ENCODE peak calls at places on chromosomes 6 and 20, in seven cellular contexts. I is neuronal stem cell, F is IMR-90, V is H1, B is mesendoderm, Z is H9, U is trophoblast cell. A is an unnamed sample.

GRCh38 chr6:152085533-152085932 is 278.1 kb downstream of the ESR1 start:
- DNase-seq in I (no peak), F (peak), V (no peak), B (no peak), Z (no peak), U (no peak), A (peak)

GRCh38 chr6:75791881-75792280 is 42.8 kb downstream of the MYO6 start:
- DNase-seq in I (no peak), F (no peak), V (no peak), B (no peak), Z (no peak), U (no peak), A (no peak)

GRCh38 chr20:11993886-11994466 is 76.3 kb downstream of the BTBD3 start:
- DNase-seq in I (no peak), F (no peak), V (no peak), B (peak), Z (peak), U (no peak), A (no peak)

GRCh38 chr6:145274083-145274482 is 461.2 kb downstream of the EPM2A start:
- DNase-seq in I (no peak), F (no peak), V (no peak), B (no peak), Z (no peak), U (no peak), A (no peak)

GRCh38 chr6:168526841-168527281 is 85.9 kb downstream of the SMOC2 start:
- DNase-seq in I (no peak), F (no peak), V (no peak), B (no peak), Z (no peak), U (no peak), A (no peak)

GRCh38 chr6:31271641-31272357 is at the start of gene HLA-C:
- DNase-seq in I (peak), F (peak), V (peak), B (peak), Z (peak), U (peak), A (peak)

GRCh38 chr6:31115941-31116560 is 1.5 kb downstream of the PSORS1C1 start:
- DNase-seq in I (no peak), F (no peak), V (no peak), B (no peak), Z (no peak), U (no peak), A (no peak)

GRCh38 chr6:3687847-3688246 is 63.7 kb downstream of the PXDC1 start:
- DNase-seq in I (no peak), F (no peak), V (no peak), B (peak), Z (no peak), U (no peak), A (no peak)

GRCh38 chr6:22149501-22150490 is 147.0 kb downstream of the PRL start:
- DNase-seq in I (no peak), F (peak), V (no peak), B (no peak), Z (no peak), U (no peak), A (peak)

GRCh38 chr6:84150680-84151079 is 76.8 kb downstream of the CEP162 start:
- DNase-seq in I (no peak), F (peak), V (no peak), B (no peak), Z (no peak), U (no peak), A (peak)

GRCh38 chr6:142510217-142510616 is 208.4 kb downstream of the ADGRG6 start:
- DNase-seq in I (no peak), F (no peak), V (no peak), B (no peak), Z (no peak), U (no peak), A (no peak)

GRCh38 chr6:93351222-93351621 is 68.1 kb downstream of the EPHA7 start:
- DNase-seq in I (no peak), F (no peak), V (no peak), B (no peak), Z (no peak), U (no peak), A (no peak)

GRCh38 chr6:28838289-28838633 is 85.5 kb downstream of the TRIM27 start:
- DNase-seq in I (peak), F (peak), V (no peak), B (peak), Z (peak), U (peak), A (peak)

GRCh38 chr6:33077908-33078307 is 2.1 kb downstream of the HLA-DPB1 start:
- DNase-seq in I (no peak), F (no peak), V (no peak), B (no peak), Z (no peak), U (no peak), A (no peak)

GRCh38 chr6:137223370-137224131 is 4.4 kb upstream of the IFNGR1 start:
- DNase-seq in I (no peak), F (peak), V (no peak), B (no peak), Z (no peak), U (no peak), A (peak)

GRCh38 chr6:105136433-105137350 is 43.1 kb downstream of the POPDC3 start:
- DNase-seq in I (peak), F (peak), V (peak), B (peak), Z (peak), U (peak), A (peak)

GRCh38 chr20:4084096-4084495 is 68.7 kb upstream of the RNF24 start:
- DNase-seq in I (no peak), F (no peak), V (no peak), B (no peak), Z (no peak), U (no peak), A (no peak)

GRCh38 chr20:22511943-22512910 is 72.1 kb downstream of the FOXA2 start:
- DNase-seq in I (no peak), F (no peak), V (no peak), B (no peak), Z (peak), U (no peak), A (no peak)

GRCh38 chr20:63979549-63980316 is at the start of gene SAMD10:
- DNase-seq in I (no peak), F (peak), V (no peak), B (peak), Z (peak), U (no peak), A (peak)

GRCh38 chr20:63737940-63738686 is 1.5 kb upstream of the SLC2A4RG start:
- DNase-seq in I (no peak), F (no peak), V (no peak), B (no peak), Z (peak), U (peak), A (no peak)

GRCh38 chr6:33192671-33193602 is 670 bp upstream of the COL11A2 start:
- DNase-seq in I (no peak), F (no peak), V (no peak), B (no peak), Z (no peak), U (no peak), A (no peak)

GRCh38 chr6:9499709-9500108 is 915.2 kb downstream of the TFAP2A start:
- DNase-seq in I (no peak), F (no peak), V (no peak), B (no peak), Z (no peak), U (no peak), A (no peak)

GRCh38 chr6:45175272-45175671 is 152.9 kb upstream of the RUNX2 start:
- DNase-seq in I (no peak), F (no peak), V (no peak), B (peak), Z (no peak), U (no peak), A (no peak)

GRCh38 chr20:34083137-34083536 is 28.9 kb downstream of the EIF2S2 start:
- DNase-seq in I (no peak), F (peak), V (no peak), B (no peak), Z (no peak), U (no peak), A (peak)

GRCh38 chr6:169592558-169592957 is 109.3 kb downstream of the WDR27 start:
- DNase-seq in I (no peak), F (peak), V (no peak), B (no peak), Z (no peak), U (no peak), A (peak)

GRCh38 chr6:79868098-79868722 is 79.1 kb downstream of the ELOVL4 start:
- DNase-seq in I (peak), F (peak), V (no peak), B (peak), Z (peak), U (peak), A (peak)

GRCh38 chr6:118501816-118502568 is 46.1 kb upstream of the PLN start:
- DNase-seq in I (no peak), F (peak), V (no peak), B (no peak), Z (no peak), U (no peak), A (peak)

GRCh38 chr6:100300221-100300736 is 164.4 kb downstream of the SIM1 start:
- DNase-seq in I (no peak), F (peak), V (no peak), B (peak), Z (no peak), U (peak), A (peak)

GRCh38 chr6:141401168-141401567 is 731.6 kb upstream of the GJE1 start:
- DNase-seq in I (no peak), F (no peak), V (no peak), B (no peak), Z (no peak), U (no peak), A (peak)

GRCh38 chr20:60512436-60512835 is 554.2 kb downstream of the CDH26 start:
- DNase-seq in I (peak), F (peak), V (peak), B (peak), Z (peak), U (peak), A (no peak)

GRCh38 chr20:60510356-60510755 is 552.1 kb downstream of the CDH26 start:
- DNase-seq in I (no peak), F (no peak), V (no peak), B (no peak), Z (no peak), U (no peak), A (no peak)

DNA sequence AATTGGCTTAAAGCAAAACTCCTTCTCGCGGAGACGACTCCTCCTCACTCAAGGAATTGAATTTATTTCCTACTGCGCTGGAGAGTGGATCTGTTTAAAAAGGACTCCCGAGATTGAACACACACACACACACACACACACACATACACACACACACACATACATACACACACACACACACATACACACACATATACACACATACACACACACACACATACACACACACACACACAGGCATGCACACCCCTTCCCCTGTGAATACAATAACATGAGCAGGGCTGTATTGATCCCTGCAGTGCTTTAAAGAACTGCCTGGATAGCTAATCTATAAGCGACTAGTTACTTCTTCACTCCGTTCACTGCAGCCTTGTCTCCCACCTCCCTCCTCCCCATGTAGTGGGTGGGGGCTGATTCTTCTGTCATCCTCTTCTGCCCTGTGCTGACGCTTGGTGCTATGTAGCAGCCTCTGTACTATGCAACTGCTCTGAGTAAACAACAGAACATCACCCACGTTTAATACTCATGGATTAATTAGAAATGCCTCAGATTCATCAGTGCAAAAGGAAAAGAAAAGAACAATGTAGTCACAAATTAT is 549.0 kb downstream of the CDH26 start:
- DNase-seq in I (no peak), F (no peak), V (no peak), B (no peak), Z (no peak), U (no peak), A (no peak)
- H2BK120ac ChIP-seq in I (no peak), F (no peak), V (no peak), B (no peak), Z (no peak), U (no peak), A (no peak)

GRCh38 chr6:127023001-127023778 is 95.3 kb upstream of the RSPO3 start:
- DNase-seq in I (no peak), F (no peak), V (no peak), B (no peak), Z (no peak), U (no peak), A (no peak)

GRCh38 chr6:127022297-127022696 is 96.2 kb upstream of the RSPO3 start:
- DNase-seq in I (no peak), F (no peak), V (no peak), B (no peak), Z (no peak), U (no peak), A (peak)

GRCh38 chr6:127013865-127014264 is 104.6 kb upstream of the RSPO3 start:
- DNase-seq in I (no peak), F (no peak), V (no peak), B (no peak), Z (no peak), U (no peak), A (no peak)

GRCh38 chr6:127015858-127016257 is 102.6 kb upstream of the RSPO3 start:
- DNase-seq in I (no peak), F (no peak), V (no peak), B (peak), Z (peak), U (no peak), A (no peak)

GRCh38 chr6:127019828-127020227 is 98.6 kb upstream of the RSPO3 start:
- DNase-seq in I (no peak), F (no peak), V (no peak), B (no peak), Z (no peak), U (no peak), A (no peak)
- H2BK120ac ChIP-seq in I (no peak), F (no peak), V (no peak), B (no peak), Z (no peak), U (no peak), A (no peak)

GRCh38 chr6:74479420-74479819 is 726.4 kb downstream of the COL12A1 start:
- DNase-seq in I (no peak), F (no peak), V (no peak), B (no peak), Z (no peak), U (no peak), A (no peak)

GRCh38 chr6:74482180-74482579 is 723.7 kb downstream of the COL12A1 start:
- DNase-seq in I (no peak), F (no peak), V (no peak), B (no peak), Z (no peak), U (no peak), A (no peak)

GRCh38 chr6:74479960-74480359 is 725.9 kb downstream of the COL12A1 start:
- DNase-seq in I (no peak), F (no peak), V (no peak), B (no peak), Z (no peak), U (no peak), A (no peak)

GRCh38 chr6:74480561-74480960 is 725.3 kb downstream of the COL12A1 start:
- DNase-seq in I (no peak), F (peak), V (no peak), B (no peak), Z (no peak), U (no peak), A (peak)
- H2BK120ac ChIP-seq in I (no peak), F (peak), V (no peak), B (no peak), Z (no peak), U (no peak), A (no peak)

GRCh38 chr6:110703010-110703905 is 112.0 kb downstream of the CDK19 start:
- DNase-seq in I (no peak), F (peak), V (no peak), B (no peak), Z (no peak), U (no peak), A (no peak)

GRCh38 chr6:110708295-110708965 is 106.8 kb downstream of the CDK19 start:
- DNase-seq in I (no peak), F (peak), V (no peak), B (peak), Z (no peak), U (no peak), A (peak)

GRCh38 chr6:110699780-110700179 is 115.5 kb downstream of the CDK19 start:
- DNase-seq in I (no peak), F (no peak), V (no peak), B (no peak), Z (no peak), U (no peak), A (no peak)

GRCh38 chr6:110705543-110705942 is 109.7 kb downstream of the CDK19 start:
- DNase-seq in I (no peak), F (no peak), V (no peak), B (no peak), Z (no peak), U (no peak), A (no peak)

GRCh38 chr6:110703906-110704594 is 111.2 kb downstream of the CDK19 start:
- DNase-seq in I (no peak), F (no peak), V (no peak), B (no peak), Z (no peak), U (no peak), A (peak)
- H2BK120ac ChIP-seq in I (no peak), F (no peak), V (no peak), B (no peak), Z (no peak), U (no peak), A (no peak)

GRCh38 chr6:88763160-88763559 is 200.3 kb downstream of the RNGTT start:
- DNase-seq in I (no peak), F (peak), V (no peak), B (no peak), Z (no peak), U (no peak), A (peak)
- H2BK120ac ChIP-seq in I (no peak), F (no peak), V (no peak), B (no peak), Z (no peak), U (no peak), A (no peak)

GRCh38 chr20:62487564-62488086 is 11.8 kb upstream of the GATA5 start:
- DNase-seq in I (no peak), F (no peak), V (no peak), B (no peak), Z (no peak), U (no peak), A (no peak)
- H2BK120ac ChIP-seq in I (no peak), F (no peak), V (no peak), B (no peak), Z (no peak), U (no peak), A (no peak)

GRCh38 chr6:156775717-156776116 is 1.5 kb upstream of the ARID1B start:
- DNase-seq in I (no peak), F (no peak), V (no peak), B (no peak), Z (no peak), U (no peak), A (no peak)
- H2BK120ac ChIP-seq in I (no peak), F (no peak), V (no peak), B (no peak), Z (no peak), U (no peak), A (no peak)

A was measured in mesenchymal stem cell.